ENCODE peak calls at places on chromosomes 11 and 22, in seven cellular contexts. T, G, S, B, Y, O and F are unnamed samples.

GRCh38 chr11:111454561-111455192 is 57.5 kb downstream of the BTG4 start:
- DNase-seq in T (no peak), G (peak), S (peak), B (peak), Y (peak), O (peak), F (peak)

GRCh38 chr22:29520851-29521250 is 32.7 kb downstream of the THOC5 start:
- DNase-seq in T (peak), G (peak), S (no peak), B (no peak), Y (no peak), O (no peak), F (peak)

GRCh38 chr22:29301716-29302401 is 4.6 kb upstream of the GAS2L1 start:
- DNase-seq in T (no peak), G (no peak), S (no peak), B (no peak), Y (no peak), O (no peak), F (no peak)

GRCh38 chr11:125514336-125515101 is 18.5 kb upstream of the FEZ1 start:
- DNase-seq in T (no peak), G (peak), S (peak), B (peak), Y (no peak), O (no peak), F (no peak)

GRCh38 chr11:108906826-108907225 is 242.0 kb downstream of the DDX10 start:
- DNase-seq in T (no peak), G (peak), S (no peak), B (no peak), Y (no peak), O (no peak), F (peak)

GRCh38 chr11:94196363-94196762 is 67.7 kb downstream of the PANX1 start:
- DNase-seq in T (no peak), G (peak), S (no peak), B (peak), Y (no peak), O (no peak), F (no peak)

GRCh38 chr11:2847511-2847910 is 38.1 kb downstream of the CDKN1C start:
- DNase-seq in T (no peak), G (no peak), S (no peak), B (no peak), Y (no peak), O (no peak), F (no peak)

GRCh38 chr11:46120711-46121327 is 435 bp downstream of the PHF21A start:
- DNase-seq in T (peak), G (peak), S (peak), B (peak), Y (peak), O (peak), F (peak)

GRCh38 chr11:110096369-110096976 is 3.3 kb downstream of the ZC3H12C start:
- DNase-seq in T (no peak), G (no peak), S (no peak), B (no peak), Y (no peak), O (no peak), F (no peak)

GRCh38 chr11:74672956-74673895 is 58.0 kb downstream of the CHRDL2 start:
- DNase-seq in T (no peak), G (peak), S (peak), B (peak), Y (no peak), O (peak), F (peak)

GRCh38 chr11:1198766-1199688 is 23.8 kb upstream of the MUC5B start:
- DNase-seq in T (no peak), G (no peak), S (no peak), B (no peak), Y (no peak), O (no peak), F (no peak)

GRCh38 chr11:4851033-4851432 is 2.0 kb upstream of the OR51S1 start:
- DNase-seq in T (no peak), G (no peak), S (no peak), B (no peak), Y (no peak), O (no peak), F (no peak)

GRCh38 chr11:86608251-86608799 is 64.1 kb downstream of the ME3 start:
- DNase-seq in T (no peak), G (peak), S (peak), B (peak), Y (peak), O (peak), F (peak)

GRCh38 chr11:68928108-68928429 is 24.4 kb downstream of the IGHMBP2 start:
- DNase-seq in T (no peak), G (no peak), S (no peak), B (no peak), Y (no peak), O (no peak), F (no peak)

GRCh38 chr11:134252539-134253188 is 488 bp downstream of the THYN1 start:
- DNase-seq in T (no peak), G (peak), S (peak), B (peak), Y (no peak), O (peak), F (peak)

GRCh38 chr11:62770778-62771143 is 435 bp upstream of the TAF6L start:
- DNase-seq in T (no peak), G (peak), S (no peak), B (no peak), Y (no peak), O (no peak), F (no peak)